ENCODE peak calls at places on chromosomes 6 and 20, in seven cellular contexts. M is lower lobe of right lung, N is upper lobe of right lung, W is astrocyte, H is brain microvascular endothelial cell, R is astrocyte of the spinal cord, L is transverse colon. T is an unnamed sample.

GRCh38 chr6:135173989-135174484 is 7.1 kb upstream of the MYB start:
- DNase-seq in L (no peak), M (no peak), N (no peak), W (no peak), R (no peak), H (no peak), T (no peak)

GRCh38 chr20:2652724-2653510 is 485 bp downstream of the NOP56 start:
- DNase-seq in N (no peak), H (peak; percentile 2), W (no peak), L (peak; percentile 12), R (peak; percentile 22), M (peak; percentile 80), T (peak; percentile 79)

GRCh38 chr6:160431791-160432404 is 83.7 kb downstream of the SLC22A3 start:
- DNase-seq in N (no peak), M (no peak), R (no peak), L (no peak), W (peak; percentile 30), H (no peak), T (no peak)

GRCh38 chr20:1334761-1335160 is 5.8 kb upstream of the SDCBP2 start:
- DNase-seq in W (no peak), H (no peak), L (no peak), N (no peak), M (no peak), R (no peak), T (no peak)

GRCh38 chr6:30443657-30444450 is 45.5 kb upstream of the HLA-E start:
- DNase-seq in N (no peak), H (no peak), R (peak; percentile 26), M (no peak), L (no peak), W (peak; percentile 8), T (no peak)

GRCh38 chr20:56624786-56625681 is 4.1 kb upstream of the TFAP2C start:
- DNase-seq in N (no peak), L (no peak), R (no peak), M (no peak), H (no peak), W (no peak), T (peak; percentile 40)

GRCh38 chr20:34312024-34312460 is 8.9 kb upstream of the AHCY start:
- DNase-seq in H (no peak), M (no peak), N (no peak), W (no peak), L (no peak), R (no peak), T (no peak)

GRCh38 chr20:32675223-32675975 is 1.7 kb upstream of the C20orf203 start:
- DNase-seq in N (no peak), M (no peak), W (no peak), R (no peak), L (no peak), H (no peak), T (no peak)

GRCh38 chr6:89118931-89119330 is 1.1 kb upstream of the SRSF12 start:
- DNase-seq in M (no peak), W (no peak), L (no peak), H (no peak), R (no peak), N (no peak), T (no peak)

GRCh38 chr6:111069722-111070406 is 17.4 kb upstream of the SLC16A10 start:
- DNase-seq in H (no peak), N (no peak), R (no peak), M (no peak), L (no peak), W (no peak), T (no peak)

GRCh38 chr6:159532155-159532554 is 160.9 kb downstream of the SOD2 start:
- DNase-seq in W (no peak), M (no peak), R (no peak), H (no peak), N (no peak), L (no peak), T (no peak)

GRCh38 chr6:126376682-126377081 is 36.8 kb downstream of the CENPW start:
- DNase-seq in H (no peak), L (no peak), W (no peak), R (no peak), N (no peak), M (no peak), T (no peak)

GRCh38 chr20:47466704-47467459 is 34.8 kb upstream of the NCOA3 start:
- DNase-seq in H (no peak), N (no peak), M (no peak), L (no peak), W (no peak), R (no peak), T (no peak)

GRCh38 chr6:105345506-105345905 is 57.4 kb downstream of the PREP start:
- DNase-seq in L (no peak), W (no peak), N (no peak), R (no peak), M (no peak), H (no peak), T (no peak)

GRCh38 chr6:98471444-98471843 is 362.9 kb upstream of the POU3F2 start:
- DNase-seq in W (no peak), M (no peak), N (no peak), H (no peak), L (no peak), R (no peak), T (no peak)

GRCh38 chr6:87391334-87391733 is 16.4 kb upstream of the CFAP206 start:
- DNase-seq in H (peak; percentile 19), R (peak; percentile 14), L (no peak), N (no peak), W (no peak), M (no peak), T (peak; percentile 39)
- TF ChIP-seq CTCF in H (peak; percentile 64), R (peak; percentile 48), L (no peak), N (peak; percentile 27), W (peak; percentile 24), M (no peak), T (peak; percentile 47)

DNA sequence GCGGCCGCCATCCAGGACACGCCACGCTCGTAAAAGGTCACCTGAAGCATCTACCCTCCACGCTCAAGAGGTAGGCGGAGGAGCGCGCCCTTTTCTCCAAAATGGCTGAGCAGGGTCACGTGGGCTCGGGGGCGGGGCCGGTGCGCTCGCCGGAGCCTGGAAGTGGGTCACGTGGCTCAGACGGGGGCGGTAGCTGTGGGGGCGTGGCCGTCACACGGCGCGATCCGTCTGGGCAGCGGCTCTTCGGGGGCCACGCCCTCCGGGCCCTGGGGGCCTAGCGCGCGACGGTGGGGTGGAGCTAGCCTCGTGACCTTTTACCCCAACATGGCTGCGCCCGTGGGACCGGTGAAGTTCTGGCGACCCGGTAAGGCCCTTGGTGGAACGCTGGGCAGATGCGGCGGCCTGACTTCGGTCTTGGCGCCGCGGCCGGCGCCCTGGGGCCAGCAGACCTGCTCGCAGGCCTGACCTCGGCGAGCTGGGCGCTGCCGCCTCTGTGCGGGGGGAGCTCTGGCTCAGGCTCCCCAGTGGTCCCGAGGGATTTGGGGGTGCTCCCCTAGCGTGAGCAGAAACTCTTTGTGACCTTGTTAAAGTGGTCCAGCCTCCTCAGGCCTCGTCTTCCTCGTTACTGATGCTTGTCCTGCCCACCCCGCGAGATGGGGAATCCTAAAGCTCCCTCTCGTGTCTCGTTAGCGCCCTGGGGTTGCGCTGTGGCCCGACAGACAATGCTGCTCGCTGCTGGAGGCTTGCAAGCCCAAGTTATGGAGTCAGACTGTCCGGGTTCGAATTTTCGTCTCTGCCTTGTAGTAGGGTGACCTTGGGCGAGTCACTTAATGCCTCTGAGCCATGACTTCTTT is at the start of gene DHX35:
- DNase-seq in L (peak; percentile 99), M (peak; percentile 99), W (peak; percentile 83), R (peak; percentile 96), N (peak; percentile 100), H (peak; percentile 93), T (peak; percentile 99)
- TF ChIP-seq CTCF in L (no peak), M (peak; percentile 19), W (peak; percentile 18), R (peak; percentile 52), N (peak; percentile 3), H (peak; percentile 70), T (no peak)

GRCh38 chr6:3260772-3261517 is 2.2 kb downstream of the PSMG4 start:
- DNase-seq in L (no peak), N (no peak), M (no peak), H (no peak), W (no peak), R (no peak), T (no peak)

GRCh38 chr6:3258201-3258600 is 546 bp upstream of the PSMG4 start:
- DNase-seq in N (no peak), W (no peak), H (no peak), M (no peak), R (no peak), L (no peak), T (no peak)

GRCh38 chr6:3260296-3260695 is 1.5 kb downstream of the PSMG4 start:
- DNase-seq in W (no peak), H (no peak), R (no peak), L (no peak), N (no peak), M (no peak), T (no peak)

GRCh38 chr6:3258720-3259490 is at the start of gene PSMG4:
- DNase-seq in R (peak; percentile 86), H (peak; percentile 86), N (peak; percentile 98), M (peak; percentile 96), W (peak; percentile 73), L (peak; percentile 98), T (peak; percentile 100)

GRCh38 chr6:3259491-3259958 is 778 bp downstream of the PSMG4 start:
- DNase-seq in L (peak; percentile 49), M (no peak), W (peak; percentile 16), N (peak; percentile 69), R (peak; percentile 24), H (peak; percentile 34), T (peak; percentile 59)
- TF ChIP-seq CTCF in L (no peak), M (no peak), W (no peak), N (no peak), R (peak; percentile 15), H (peak; percentile 25), T (no peak)

GRCh38 chr20:50367104-50367674 is 143.0 kb upstream of the PTPN1 start:
- DNase-seq in R (no peak), W (no peak), H (no peak), L (no peak), N (no peak), M (no peak), T (no peak)
- TF ChIP-seq CTCF in R (no peak), W (no peak), H (no peak), L (no peak), N (no peak), M (no peak), T (no peak)

GRCh38 chr20:44648579-44648978 is 2.9 kb downstream of the ADA start:
- DNase-seq in R (no peak), L (no peak), M (no peak), N (no peak), W (no peak), H (no peak), T (no peak)
- TF ChIP-seq CTCF in R (no peak), L (no peak), M (no peak), N (no peak), W (no peak), H (no peak), T (no peak)

GRCh38 chr20:51624157-51624731 is 81.7 kb upstream of the NFATC2 start:
- DNase-seq in W (peak; percentile 48), N (peak; percentile 68), R (peak; percentile 69), M (peak; percentile 60), H (peak; percentile 67), L (peak; percentile 58), T (peak; percentile 82)
- TF ChIP-seq CTCF in W (peak; percentile 58), N (peak; percentile 52), R (peak; percentile 77), M (peak; percentile 58), H (peak; percentile 85), L (peak; percentile 50), T (peak; percentile 78)

T was measured in glutamatergic neuron.